ENCODE peak calls at places on chromosomes 2 and 18, in seven cellular contexts. I is neural progenitor cell, L is cardiac fibroblast, P is hepatocyte, G is astrocyte of the spinal cord, C is psoas muscle, J is NCI-H1436. U is an unnamed sample.

GRCh38 chr18:71250191-71250590 is 961.3 kb downstream of the SOCS6 start:
- DNase-seq in I (no peak), L (no peak), P (no peak), G (no peak), C (no peak), J (no peak), U (no peak)

GRCh38 chr2:219634951-219635751 is 7.7 kb downstream of the SLC4A3 start:
- DNase-seq in I (no peak), L (no peak), P (no peak), G (no peak), C (peak), J (no peak), U (no peak)

GRCh38 chr2:19614066-19614465 is 255.6 kb upstream of the OSR1 start:
- DNase-seq in I (no peak), L (no peak), P (no peak), G (peak), C (no peak), J (no peak), U (no peak)

GRCh38 chr2:229922449-229923386 is at the start of gene FBXO36:
- DNase-seq in I (peak), L (peak), P (peak), G (no peak), C (peak), J (peak), U (no peak)

GRCh38 chr18:46916551-46917107 is 678 bp downstream of the PIAS2 start:
- DNase-seq in I (no peak), L (peak), P (no peak), G (peak), C (no peak), J (no peak), U (no peak)

GRCh38 chr2:233113114-233113452 is 52.9 kb downstream of the INPP5D start:
- DNase-seq in I (no peak), L (peak), P (no peak), G (no peak), C (no peak), J (no peak), U (no peak)

GRCh38 chr2:202510911-202511310 is 123.9 kb upstream of the FAM117B start:
- DNase-seq in I (no peak), L (peak), P (no peak), G (no peak), C (no peak), J (no peak), U (no peak)

GRCh38 chr2:66481100-66481549 is 46.2 kb downstream of the MEIS1 start:
- DNase-seq in I (peak), L (peak), P (peak), G (peak), C (no peak), J (no peak), U (no peak)

GRCh38 chr2:10712186-10712809 is 9.1 kb upstream of the ATP6V1C2 start:
- DNase-seq in I (no peak), L (no peak), P (no peak), G (no peak), C (no peak), J (no peak), U (no peak)

GRCh38 chr18:21803495-21803894 is 62.9 kb downstream of the MIB1 start:
- DNase-seq in I (no peak), L (peak), P (no peak), G (no peak), C (no peak), J (no peak), U (no peak)

GRCh38 chr2:100902833-100903405 is 83.0 kb downstream of the NPAS2 start:
- DNase-seq in I (no peak), L (peak), P (peak), G (peak), C (no peak), J (no peak), U (no peak)

GRCh38 chr2:120593921-120594686 is 141.6 kb upstream of the GLI2 start:
- DNase-seq in I (no peak), L (no peak), P (no peak), G (no peak), C (peak), J (no peak), U (no peak)

GRCh38 chr2:230411484-230412368 is 4.3 kb upstream of the SP100 start:
- DNase-seq in I (peak), L (peak), P (peak), G (peak), C (peak), J (peak), U (no peak)

GRCh38 chr2:172216348-172216933 is 113.7 kb upstream of the DLX2 start:
- DNase-seq in I (no peak), L (no peak), P (no peak), G (no peak), C (no peak), J (no peak), U (no peak)

GRCh38 chr2:47264183-47264582 is 109.1 kb upstream of the STPG4 start:
- DNase-seq in I (peak), L (no peak), P (no peak), G (no peak), C (no peak), J (no peak), U (no peak)

GRCh38 chr2:221125691-221126090 is 446.4 kb downstream of the EPHA4 start:
- DNase-seq in I (no peak), L (no peak), P (no peak), G (no peak), C (no peak), J (no peak), U (no peak)

GRCh38 chr2:178796079-178796677 is 11.0 kb downstream of the TTN start:
- DNase-seq in I (no peak), L (peak), P (peak), G (peak), C (no peak), J (peak), U (no peak)

GRCh38 chr2:222319576-222320440 is 21.0 kb upstream of the PAX3 start:
- DNase-seq in I (no peak), L (peak), P (peak), G (no peak), C (peak), J (peak), U (no peak)

GRCh38 chr2:152443771-152444170 is 108.8 kb downstream of the FMNL2 start:
- DNase-seq in I (no peak), L (peak), P (no peak), G (peak), C (no peak), J (no peak), U (no peak)

GRCh38 chr2:241770936-241771285 is 5.7 kb upstream of the GAL3ST2 start:
- DNase-seq in I (no peak), L (no peak), P (no peak), G (no peak), C (no peak), J (no peak), U (peak)

GRCh38 chr2:32355976-32356734 is 668 bp upstream of the BIRC6 start:
- DNase-seq in I (no peak), L (no peak), P (no peak), G (no peak), C (no peak), J (no peak), U (no peak)

GRCh38 chr2:181004647-181005325 is 24.4 kb downstream of the UBE2E3 start:
- DNase-seq in I (no peak), L (no peak), P (no peak), G (no peak), C (no peak), J (no peak), U (no peak)

GRCh38 chr2:176115883-176116813 is at the start of gene HOXD10:
- DNase-seq in I (peak), L (no peak), P (no peak), G (no peak), C (peak), J (no peak), U (no peak)

GRCh38 chr18:3514312-3515216 is 64.6 kb downstream of the TGIF1 start:
- DNase-seq in I (no peak), L (no peak), P (no peak), G (no peak), C (no peak), J (no peak), U (no peak)

GRCh38 chr18:41501848-41502247 is 453.2 kb upstream of the PIK3C3 start:
- DNase-seq in I (no peak), L (no peak), P (no peak), G (no peak), C (no peak), J (peak), U (no peak)

GRCh38 chr2:207683879-207684627 is 27.4 kb upstream of the CCNYL1 start:
- DNase-seq in I (no peak), L (peak), P (peak), G (peak), C (no peak), J (no peak), U (no peak)

U was measured in vagina.